ENCODE peak calls at places on chromosomes 13 and 19, in five cellular contexts. O is cardiac muscle cell, G is endothelial cell of umbilical vein, C is GM23248, H is aorta. A is an unnamed sample.

GRCh38 chr19:39420769-39421168 is 8.3 kb downstream of the PLEKHG2 start:
- DNase-seq in O (no peak), G (no peak), C (no peak), H (no peak), A (no peak)

GRCh38 chr13:39051157-39051556 is 12.9 kb downstream of the NHLRC3 start:
- DNase-seq in O (peak; percentile 64), G (peak; percentile 57), C (peak; percentile 69), H (no peak), A (no peak)

GRCh38 chr19:38759590-38760003 is 13.7 kb downstream of the LGALS7 start:
- DNase-seq in O (no peak), G (no peak), C (no peak), H (no peak), A (no peak)

GRCh38 chr13:41767801-41768200 is 193.1 kb downstream of the VWA8 start:
- DNase-seq in O (peak; percentile 34), G (peak; percentile 72), C (peak; percentile 12), H (no peak), A (no peak)

GRCh38 chr19:38685666-38686529 is 38.4 kb downstream of the ACTN4 start:
- DNase-seq in O (peak; percentile 52), G (peak; percentile 92), C (peak; percentile 78), H (no peak), A (peak; percentile 77)

GRCh38 chr13:28077231-28077630 is 23.1 kb downstream of the FLT3 start:
- DNase-seq in O (no peak), G (no peak), C (no peak), H (no peak), A (no peak)

GRCh38 chr13:67464154-67464553 is 234.0 kb upstream of the PCDH9 start:
- DNase-seq in O (peak; percentile 52), G (no peak), C (no peak), H (no peak), A (no peak)

GRCh38 chr19:45640849-45641273 is 1.7 kb upstream of the EML2 start:
- DNase-seq in O (peak; percentile 46), G (no peak), C (no peak), H (no peak), A (no peak)

GRCh38 chr13:95530178-95530577 is 22.3 kb upstream of the CLDN10 start:
- DNase-seq in O (no peak), G (peak; percentile 92), C (no peak), H (no peak), A (no peak)

GRCh38 chr13:27991881-27992280 is 3.4 kb upstream of the URAD start:
- DNase-seq in O (no peak), G (no peak), C (no peak), H (no peak), A (no peak)

GRCh38 chr19:2477141-2477710 is 1.3 kb downstream of the GADD45B start:
- DNase-seq in O (peak; percentile 49), G (no peak), C (peak; percentile 63), H (peak; percentile 86), A (no peak)

GRCh38 chr13:21823949-21824348 is 153.1 kb downstream of the FGF9 start:
- DNase-seq in O (no peak), G (no peak), C (no peak), H (no peak), A (no peak)

GRCh38 chr19:43416951-43417623 is 2.4 kb downstream of the TEX101 start:
- DNase-seq in O (no peak), G (no peak), C (no peak), H (no peak), A (peak; percentile 57)

GRCh38 chr19:11191273-11191755 is 6.0 kb downstream of the KANK2 start:
- DNase-seq in O (no peak), G (peak; percentile 40), C (peak; percentile 74), H (peak; percentile 87), A (no peak)

GRCh38 chr19:30222428-30222873 is 149.7 kb upstream of the ZNF536 start:
- DNase-seq in O (peak; percentile 55), G (no peak), C (peak; percentile 30), H (no peak), A (no peak)

GRCh38 chr19:41804327-41804726 is 7.9 kb downstream of the CEACAM3 start:
- DNase-seq in O (no peak), G (no peak), C (no peak), H (no peak), A (no peak)

GRCh38 chr19:37988758-37989635 is 82.0 kb downstream of the SIPA1L3 start:
- DNase-seq in O (no peak), G (no peak), C (no peak), H (no peak), A (no peak)

GRCh38 chr19:56139847-56140582 is 1.1 kb upstream of the ZNF444 start:
- DNase-seq in O (no peak), G (no peak), C (peak; percentile 45), H (no peak), A (no peak)

GRCh38 chr13:112061367-112062046 is 5.4 kb upstream of the SOX1 start:
- DNase-seq in O (no peak), G (no peak), C (no peak), H (no peak), A (no peak)

GRCh38 chr19:54696117-54696548 is 28.1 kb upstream of the KIR3DL3 start:
- DNase-seq in O (no peak), G (no peak), C (no peak), H (no peak), A (no peak)

GRCh38 chr19:48479686-48480085 is 10.5 kb downstream of the CYTH2 start:
- DNase-seq in O (no peak), G (no peak), C (no peak), H (no peak), A (no peak)

GRCh38 chr13:44368062-44368591 is 5.5 kb upstream of the SERP2 start:
- DNase-seq in O (no peak), G (peak; percentile 21), C (peak; percentile 59), H (no peak), A (peak; percentile 62)

GRCh38 chr13:100300213-100300612 is 211.3 kb downstream of the PCCA start:
- DNase-seq in O (no peak), G (no peak), C (no peak), H (no peak), A (no peak)

GRCh38 chr13:24052547-24052981 is 108.0 kb upstream of the SPATA13 start:
- DNase-seq in O (no peak), G (no peak), C (peak; percentile 44), H (no peak), A (no peak)

GRCh38 chr13:114148521-114148855 is 16.1 kb upstream of the RASA3 start:
- DNase-seq in O (no peak), G (no peak), C (no peak), H (peak; percentile 43), A (no peak)

GRCh38 chr13:110965038-110965754 is 50.3 kb upstream of the ANKRD10 start:
- DNase-seq in O (no peak), G (peak; percentile 28), C (peak; percentile 86), H (no peak), A (no peak)

GRCh38 chr19:10086032-10086903 is at the start of gene SHFL:
- DNase-seq in O (peak; percentile 42), G (peak; percentile 64), C (peak; percentile 83), H (peak; percentile 91), A (no peak)

GRCh38 chr19:23346696-23347095 is 48.6 kb downstream of the ZNF91 start:
- DNase-seq in O (no peak), G (no peak), C (no peak), H (no peak), A (no peak)
- H3K9me3 ChIP-seq in O (peaks cover 9% of the 10 kb centered on the region), G (peaks cover 10% of the 10 kb centered on the region), C (peaks cover 11% of the 10 kb centered on the region), H (peaks cover 39% of the 10 kb centered on the region), A (peaks cover 13% of the 10 kb centered on the region)

GRCh38 chr19:51198641-51199040 is 26.2 kb upstream of the CD33 start:
- DNase-seq in O (no peak), G (no peak), C (no peak), H (no peak), A (no peak)
- H3K4me1 ChIP-seq in O (no peaks in the 10 kb centered on the region), G (no peaks in the 10 kb centered on the region), C (no peaks in the 10 kb centered on the region), H (no peaks in the 10 kb centered on the region), A (no peaks in the 10 kb centered on the region)

DNA sequence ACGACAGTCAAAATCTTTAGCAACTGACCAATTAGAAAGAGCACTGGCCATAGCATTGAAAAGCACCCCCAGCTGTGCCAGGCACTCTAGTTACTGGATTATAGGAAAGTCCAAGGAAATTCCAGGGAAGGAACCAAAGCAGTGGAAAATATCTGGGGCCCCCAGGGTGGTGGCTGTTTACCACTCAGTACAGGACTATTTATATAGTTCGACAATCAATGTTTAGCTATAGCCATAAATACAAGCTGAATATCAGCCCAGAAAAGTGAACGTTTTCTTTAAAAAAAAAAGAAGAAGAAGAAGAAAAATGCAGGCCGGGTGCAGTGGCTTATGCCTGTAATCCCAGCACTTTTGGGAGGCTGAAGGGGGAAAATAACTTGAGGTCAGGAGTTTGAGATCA is 55.2 kb upstream of the UBAC2 start:
- DNase-seq in O (no peak), G (no peak), C (no peak), H (no peak), A (no peak)
- H3K27me3 ChIP-seq in O (no peaks in the 10 kb centered on the region), G (peaks cover 2% of the 10 kb centered on the region), C (no peaks in the 10 kb centered on the region), H (no peaks in the 10 kb centered on the region), A (no peaks in the 10 kb centered on the region)

DNA sequence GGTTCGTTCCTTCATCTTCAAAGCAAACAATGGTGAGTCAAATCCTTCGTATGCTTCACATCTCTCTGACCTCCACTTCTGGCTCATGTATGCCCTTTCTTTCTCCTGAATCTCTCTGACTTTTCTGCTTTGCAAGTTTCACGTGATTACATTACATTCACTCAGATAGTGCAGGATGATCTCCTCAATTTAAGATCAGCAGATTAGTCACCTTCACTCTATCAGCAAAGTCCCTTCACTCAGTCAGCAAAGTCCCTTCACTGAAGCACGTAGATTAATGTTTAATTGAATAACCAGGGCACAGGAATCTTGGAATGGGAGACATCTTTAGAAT is 23.1 kb downstream of the SIGLECL1 start:
- DNase-seq in O (no peak), G (no peak), C (no peak), H (no peak), A (no peak)
- H3K9me3 ChIP-seq in O (no peaks in the 10 kb centered on the region), G (no peaks in the 10 kb centered on the region), C (no peaks in the 10 kb centered on the region), H (no peaks in the 10 kb centered on the region), A (no peaks in the 10 kb centered on the region)